ENCODE peak calls at places on chromosome 20, in nine cellular contexts. F, K, N, W, B, U, H, I and Q are unnamed samples.

GRCh38 chr20:46651091-46651962 is at the start of gene SLC13A3:
- DNase-seq in K (no peak), F (no peak), N (peak; percentile 35), I (no peak), H (no peak), U (no peak), B (peak; percentile 74), W (no peak), Q (peak; percentile 10)

GRCh38 chr20:51725584-51726176 is 42.5 kb downstream of the ATP9A start:
- DNase-seq in B (no peak), N (no peak), H (no peak), F (no peak), K (no peak), I (no peak), W (no peak), U (no peak), Q (no peak)

GRCh38 chr20:38246357-38247165 is 14.0 kb downstream of the KIAA1755 start:
- DNase-seq in K (no peak), U (no peak), W (no peak), B (no peak), F (no peak), N (no peak), I (peak; percentile 59), H (no peak), Q (no peak)

GRCh38 chr20:25399038-25399430 is 8.4 kb upstream of the ABHD12 start:
- DNase-seq in I (peak; percentile 41), F (no peak), U (peak; percentile 77), W (peak; percentile 75), B (no peak), K (peak; percentile 41), H (no peak), N (peak; percentile 82), Q (peak; percentile 41)

GRCh38 chr20:18466574-18466893 is 296 bp downstream of the DZANK1 start:
- DNase-seq in K (no peak), N (no peak), H (no peak), I (no peak), U (peak; percentile 84), B (no peak), F (no peak), W (no peak), Q (no peak)

GRCh38 chr20:2386516-2387179 is 5.9 kb downstream of the TGM6 start:
- DNase-seq in H (no peak), N (no peak), W (no peak), I (no peak), U (no peak), K (no peak), F (no peak), B (no peak), Q (no peak)

GRCh38 chr20:37406010-37406998 is 60.4 kb downstream of the SRC start:
- DNase-seq in F (no peak), W (peak; percentile 72), I (no peak), N (no peak), U (peak; percentile 59), H (no peak), K (no peak), B (no peak), Q (peak; percentile 28)

GRCh38 chr20:38412877-38413577 is 22.1 kb downstream of the SNHG17 start:
- DNase-seq in W (no peak), F (no peak), K (no peak), I (no peak), N (peak; percentile 15), B (no peak), H (no peak), U (no peak), Q (no peak)

GRCh38 chr20:11001767-11002540 is 328.2 kb upstream of the JAG1 start:
- DNase-seq in U (peak; percentile 91), I (no peak), F (peak; percentile 0), H (no peak), W (peak; percentile 96), K (peak; percentile 48), B (no peak), N (no peak), Q (no peak)

GRCh38 chr20:8805737-8806442 is 263.0 kb upstream of the PLCB4 start:
- DNase-seq in H (no peak), U (no peak), W (no peak), I (no peak), F (no peak), K (no peak), N (no peak), B (no peak), Q (no peak)

GRCh38 chr20:59830107-59831023 is 103.1 kb downstream of the SYCP2 start:
- DNase-seq in U (no peak), I (no peak), H (no peak), N (peak; percentile 23), W (no peak), K (no peak), B (peak; percentile 35), F (no peak), Q (no peak)
- TF ChIP-seq POLR2A in U (no peak), I (no peak), H (no peak), N (no peak), W (no peak), K (no peak), B (no peak), F (no peak), Q (no peak)

GRCh38 chr20:63471002-63471718 is 1.3 kb downstream of the KCNQ2 start:
- DNase-seq in B (no peak), U (no peak), H (no peak), K (no peak), F (no peak), W (no peak), N (no peak), I (no peak), Q (no peak)

GRCh38 chr20:63471719-63472158 is 716 bp downstream of the KCNQ2 start:
- DNase-seq in N (no peak), U (no peak), F (no peak), W (no peak), H (no peak), B (no peak), K (no peak), I (no peak), Q (no peak)

GRCh38 chr20:63473555-63474449 is 1.3 kb upstream of the KCNQ2 start:
- DNase-seq in W (peak; percentile 37), I (no peak), F (no peak), U (no peak), N (no peak), K (no peak), H (no peak), B (no peak), Q (no peak)

GRCh38 chr20:63472159-63472811 is at the start of gene KCNQ2:
- DNase-seq in B (no peak), N (no peak), K (no peak), I (no peak), H (no peak), U (no peak), F (no peak), W (no peak), Q (no peak)

DNA sequence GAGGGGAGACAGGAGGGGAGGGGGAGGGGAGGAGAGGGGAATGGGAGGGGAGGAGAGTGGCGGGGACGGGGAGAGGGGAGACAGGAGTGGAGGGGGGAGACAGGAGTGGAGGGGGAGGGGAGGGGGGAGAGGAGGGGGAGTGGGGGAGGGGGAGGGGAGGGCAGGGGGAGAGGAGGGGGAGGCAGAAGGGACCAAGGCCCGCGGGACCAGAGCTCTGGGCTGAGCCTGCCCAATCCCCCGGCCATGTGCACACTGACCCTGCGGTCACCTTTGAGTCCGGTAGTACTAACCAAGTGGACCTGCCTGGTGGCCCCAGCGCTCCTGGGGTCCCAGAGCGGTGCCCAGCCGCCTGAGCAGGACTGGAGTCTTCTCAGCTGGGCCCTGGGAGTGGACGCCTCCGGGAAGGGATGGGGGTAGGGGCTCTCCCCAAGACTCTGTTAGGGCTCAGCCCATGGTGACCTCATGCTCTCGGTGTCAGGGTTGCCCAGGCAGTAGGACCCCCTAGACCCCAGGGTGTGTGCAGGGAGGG is 471 bp upstream of the KCNQ2 start:
- DNase-seq in I (no peak), U (no peak), B (no peak), K (no peak), H (no peak), N (no peak), F (no peak), W (no peak), Q (no peak)
- H3K4me3 ChIP-seq in I (no peak overlapping the region), U (no peak overlapping the region), B (no peak overlapping the region), K (no peak overlapping the region), H (no peak overlapping the region), N (no peak overlapping the region), F (no peak overlapping the region), W (no peak overlapping the region), Q (no peak overlapping the region)

DNA sequence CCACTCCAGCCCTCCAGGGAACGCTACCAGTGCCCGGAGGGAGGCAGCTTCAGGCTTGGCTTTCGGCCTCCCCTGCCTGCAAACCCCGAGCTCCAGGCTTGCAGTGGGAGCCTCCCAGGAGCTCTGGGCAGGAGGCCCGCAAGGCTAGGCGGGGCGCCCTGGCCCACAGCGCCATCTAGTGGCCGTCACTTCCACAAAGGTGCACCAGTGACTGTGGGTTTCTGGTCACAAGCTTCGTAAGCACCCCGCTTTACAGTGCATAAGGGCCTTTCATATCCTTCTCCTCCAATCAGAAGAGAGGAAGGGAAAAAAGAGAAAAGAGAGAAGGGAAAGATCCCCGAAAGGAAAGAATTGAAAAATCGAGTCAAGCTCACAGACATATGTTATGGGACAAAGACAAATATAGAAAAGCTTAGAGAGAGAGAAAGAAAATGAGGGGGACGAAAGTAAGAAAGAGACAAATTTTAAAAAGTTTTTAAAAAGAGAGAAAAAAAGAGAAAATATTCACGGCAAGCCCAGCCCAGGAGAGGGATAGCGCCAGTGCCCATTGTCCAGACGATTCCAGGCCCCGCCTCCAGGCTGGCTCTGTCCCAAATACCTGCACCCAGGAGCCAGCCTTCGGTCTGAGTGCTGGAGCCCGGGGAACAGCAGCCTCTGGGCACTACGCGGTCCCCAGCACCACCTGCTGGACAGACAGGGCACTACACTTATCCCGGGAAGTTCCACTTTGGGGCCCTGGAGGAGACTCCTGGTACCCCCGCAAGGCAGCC is 207.1 kb downstream of the PREX1 start:
- DNase-seq in H (peak; percentile 84), B (peak; percentile 98), F (no peak), N (peak; percentile 94), U (peak; percentile 92), I (peak; percentile 90), K (peak; percentile 89), W (peak; percentile 88), Q (peak; percentile 96)
- TF ChIP-seq POLR2A in H (no peak), B (no peak), F (no peak), N (no peak), U (no peak), I (no peak), K (no peak), W (no peak), Q (no peak)

GRCh38 chr20:52864895-52865590 is 107.1 kb upstream of the TSHZ2 start:
- DNase-seq in U (no peak), H (no peak), B (no peak), K (no peak), W (no peak), F (no peak), N (no peak), I (no peak), Q (no peak)

DNA sequence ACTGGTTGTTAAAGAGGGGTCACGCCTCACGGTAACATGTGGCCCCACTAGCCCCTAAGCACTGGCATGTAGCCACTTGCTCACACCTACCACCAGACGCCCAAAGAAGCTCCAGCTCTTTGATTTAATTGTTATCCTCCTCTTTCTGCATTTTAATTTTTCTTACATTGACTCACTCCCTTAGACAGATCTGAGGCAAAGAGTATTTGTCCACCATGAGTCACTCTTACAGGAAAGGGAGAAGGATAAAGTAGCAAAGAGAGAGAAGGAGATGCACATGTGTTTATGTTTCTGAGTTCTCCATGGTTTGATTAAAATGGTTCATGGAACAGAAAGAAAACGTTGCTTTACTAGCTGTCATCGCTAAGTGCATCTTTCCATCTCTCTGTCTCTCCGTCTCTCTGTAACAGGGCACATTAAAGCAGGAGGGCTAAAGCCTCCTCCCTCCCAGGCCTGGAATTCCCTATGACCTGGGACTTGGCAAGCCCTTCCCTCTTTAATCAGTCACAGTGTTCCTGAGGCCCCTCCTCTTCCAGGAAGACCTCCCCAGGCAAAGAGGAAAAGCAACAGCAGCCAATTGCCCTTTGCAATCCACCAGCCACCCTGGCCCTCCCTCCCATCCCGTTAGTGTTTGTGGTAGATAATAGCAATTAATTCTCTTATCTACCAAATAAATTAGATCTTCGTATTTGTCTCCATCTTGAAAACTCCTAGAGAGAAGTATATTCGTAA is 112.8 kb upstream of the TSHZ2 start:
- DNase-seq in K (no peak), B (no peak), H (peak; percentile 41), U (no peak), F (no peak), I (peak; percentile 20), W (no peak), N (peak; percentile 53), Q (peak; percentile 2)
- H3K4me3 ChIP-seq in K (no peak overlapping the region), B (no peak overlapping the region), H (no peak overlapping the region), U (no peak overlapping the region), F (no peak overlapping the region), I (no peak overlapping the region), W (no peak overlapping the region), N (no peak overlapping the region), Q (no peak overlapping the region)